ENCODE peak calls at places on chromosome 5, in ten cellular contexts. One of them, this sample, is unnamed.

GRCh38 chr5:6827815-6828214 is 114.6 kb downstream of the TENT4A start:
- DNase-seq in fibroblast of lung: no peak
- DNase-seq in mammary epithelial cell: no peak
- DNase-seq in HCT116: no peak
- DNase-seq in A549: no peak
- DNase-seq in IMR-90: no peak
- DNase-seq in OCI-LY7: no peak
- DNase-seq in neural progenitor cell: no peak
- DNase-seq in GM23248: no peak
- DNase-seq in neuronal stem cell: no peak
- DNase-seq in this sample: no peak

GRCh38 chr5:132024117-132024435 is 12.6 kb upstream of the ACSL6 start:
- DNase-seq in OCI-LY7: no peak
- DNase-seq in neuronal stem cell: no peak
- DNase-seq in IMR-90: no peak
- DNase-seq in neural progenitor cell: no peak
- DNase-seq in fibroblast of lung: no peak
- DNase-seq in HCT116: no peak
- DNase-seq in mammary epithelial cell: no peak
- DNase-seq in GM23248: no peak
- DNase-seq in A549: no peak
- DNase-seq in this sample: no peak

GRCh38 chr5:147193123-147193522 is 41.7 kb upstream of the STK32A start:
- DNase-seq in mammary epithelial cell: no peak
- DNase-seq in neural progenitor cell: no peak
- DNase-seq in IMR-90: no peak
- DNase-seq in fibroblast of lung: no peak
- DNase-seq in GM23248: no peak
- DNase-seq in HCT116: no peak
- DNase-seq in OCI-LY7: no peak
- DNase-seq in A549: no peak
- DNase-seq in neuronal stem cell: no peak
- DNase-seq in this sample: no peak

GRCh38 chr5:80937591-80937990 is 22.6 kb upstream of the RASGRF2 start:
- DNase-seq in A549: peak
- DNase-seq in IMR-90: peak
- DNase-seq in neural progenitor cell: no peak
- DNase-seq in HCT116: no peak
- DNase-seq in neuronal stem cell: no peak
- DNase-seq in mammary epithelial cell: no peak
- DNase-seq in OCI-LY7: no peak
- DNase-seq in fibroblast of lung: peak
- DNase-seq in GM23248: peak
- DNase-seq in this sample: no peak

GRCh38 chr5:114201332-114201731 is 160.5 kb upstream of the KCNN2 start:
- DNase-seq in GM23248: no peak
- DNase-seq in IMR-90: no peak
- DNase-seq in neuronal stem cell: no peak
- DNase-seq in A549: no peak
- DNase-seq in mammary epithelial cell: no peak
- DNase-seq in HCT116: no peak
- DNase-seq in fibroblast of lung: no peak
- DNase-seq in OCI-LY7: no peak
- DNase-seq in neural progenitor cell: no peak
- DNase-seq in this sample: no peak

GRCh38 chr5:178462846-178463245 is 127.3 kb downstream of the COL23A1 start:
- DNase-seq in A549: no peak
- DNase-seq in GM23248: no peak
- DNase-seq in mammary epithelial cell: no peak
- DNase-seq in IMR-90: no peak
- DNase-seq in neuronal stem cell: no peak
- DNase-seq in fibroblast of lung: no peak
- DNase-seq in HCT116: no peak
- DNase-seq in OCI-LY7: no peak
- DNase-seq in neural progenitor cell: no peak
- DNase-seq in this sample: peak

GRCh38 chr5:179668404-179668803 is 12.4 kb downstream of the CBY3 start:
- DNase-seq in OCI-LY7: peak
- DNase-seq in neuronal stem cell: peak
- DNase-seq in HCT116: peak
- DNase-seq in mammary epithelial cell: peak
- DNase-seq in fibroblast of lung: peak
- DNase-seq in A549: peak
- DNase-seq in GM23248: peak
- DNase-seq in neural progenitor cell: peak
- DNase-seq in IMR-90: peak
- DNase-seq in this sample: peak

GRCh38 chr5:137636846-137637515 is 98.9 kb downstream of the KLHL3 start:
- DNase-seq in OCI-LY7: no peak
- DNase-seq in HCT116: no peak
- DNase-seq in neuronal stem cell: no peak
- DNase-seq in IMR-90: no peak
- DNase-seq in fibroblast of lung: no peak
- DNase-seq in A549: no peak
- DNase-seq in mammary epithelial cell: no peak
- DNase-seq in neural progenitor cell: no peak
- DNase-seq in GM23248: no peak
- DNase-seq in this sample: no peak

GRCh38 chr5:75623846-75624245 is 12.6 kb downstream of the ANKDD1B start:
- DNase-seq in OCI-LY7: no peak
- DNase-seq in GM23248: no peak
- DNase-seq in HCT116: no peak
- DNase-seq in A549: peak
- DNase-seq in neuronal stem cell: no peak
- DNase-seq in mammary epithelial cell: no peak
- DNase-seq in IMR-90: peak
- DNase-seq in neural progenitor cell: no peak
- DNase-seq in fibroblast of lung: peak
- DNase-seq in this sample: no peak

GRCh38 chr5:173890195-173890951 is 2.2 kb downstream of the CPEB4 start:
- DNase-seq in GM23248: peak
- DNase-seq in IMR-90: peak
- DNase-seq in neuronal stem cell: no peak
- DNase-seq in HCT116: no peak
- DNase-seq in A549: peak
- DNase-seq in fibroblast of lung: no peak
- DNase-seq in neural progenitor cell: peak
- DNase-seq in OCI-LY7: peak
- DNase-seq in mammary epithelial cell: no peak
- DNase-seq in this sample: peak

GRCh38 chr5:17882760-17883488 is 248.7 kb downstream of the TAF11L14 start:
- DNase-seq in IMR-90: no peak
- DNase-seq in GM23248: no peak
- DNase-seq in mammary epithelial cell: peak
- DNase-seq in fibroblast of lung: no peak
- DNase-seq in OCI-LY7: no peak
- DNase-seq in HCT116: no peak
- DNase-seq in neuronal stem cell: no peak
- DNase-seq in A549: peak
- DNase-seq in neural progenitor cell: peak
- DNase-seq in this sample: peak

GRCh38 chr5:88190106-88190834 is 78.4 kb downstream of the TMEM161B start:
- DNase-seq in mammary epithelial cell: no peak
- DNase-seq in IMR-90: no peak
- DNase-seq in A549: peak
- DNase-seq in OCI-LY7: no peak
- DNase-seq in neural progenitor cell: peak
- DNase-seq in HCT116: no peak
- DNase-seq in neuronal stem cell: no peak
- DNase-seq in GM23248: no peak
- DNase-seq in fibroblast of lung: no peak
- DNase-seq in this sample: no peak

GRCh38 chr5:147234098-147234824 is 565 bp upstream of the STK32A start:
- DNase-seq in IMR-90: no peak
- DNase-seq in HCT116: no peak
- DNase-seq in A549: no peak
- DNase-seq in neuronal stem cell: no peak
- DNase-seq in OCI-LY7: no peak
- DNase-seq in mammary epithelial cell: no peak
- DNase-seq in fibroblast of lung: no peak
- DNase-seq in neural progenitor cell: peak
- DNase-seq in GM23248: peak
- DNase-seq in this sample: no peak

GRCh38 chr5:6483880-6484382 is 35.3 kb downstream of the UBE2QL1 start:
- DNase-seq in mammary epithelial cell: no peak
- DNase-seq in HCT116: no peak
- DNase-seq in neural progenitor cell: no peak
- DNase-seq in A549: no peak
- DNase-seq in GM23248: no peak
- DNase-seq in IMR-90: no peak
- DNase-seq in OCI-LY7: no peak
- DNase-seq in neuronal stem cell: no peak
- DNase-seq in fibroblast of lung: no peak
- DNase-seq in this sample: no peak

GRCh38 chr5:33937700-33938506 is 1.7 kb downstream of the RXFP3 start:
- DNase-seq in OCI-LY7: no peak
- DNase-seq in A549: no peak
- DNase-seq in neuronal stem cell: no peak
- DNase-seq in GM23248: no peak
- DNase-seq in IMR-90: no peak
- DNase-seq in fibroblast of lung: no peak
- DNase-seq in mammary epithelial cell: no peak
- DNase-seq in neural progenitor cell: no peak
- DNase-seq in HCT116: no peak
- DNase-seq in this sample: peak
- H3K4me2 ChIP-seq in OCI-LY7: no peak
- H3K4me2 ChIP-seq in A549: no peak
- H3K4me2 ChIP-seq in neuronal stem cell: no peak
- H3K4me2 ChIP-seq in GM23248: no peak
- H3K4me2 ChIP-seq in IMR-90: no peak
- H3K4me2 ChIP-seq in fibroblast of lung: no peak
- H3K4me2 ChIP-seq in mammary epithelial cell: no peak
- H3K4me2 ChIP-seq in neural progenitor cell: no peak
- H3K4me2 ChIP-seq in HCT116: no peak
- H3K4me2 ChIP-seq in this sample: no peak

DNA sequence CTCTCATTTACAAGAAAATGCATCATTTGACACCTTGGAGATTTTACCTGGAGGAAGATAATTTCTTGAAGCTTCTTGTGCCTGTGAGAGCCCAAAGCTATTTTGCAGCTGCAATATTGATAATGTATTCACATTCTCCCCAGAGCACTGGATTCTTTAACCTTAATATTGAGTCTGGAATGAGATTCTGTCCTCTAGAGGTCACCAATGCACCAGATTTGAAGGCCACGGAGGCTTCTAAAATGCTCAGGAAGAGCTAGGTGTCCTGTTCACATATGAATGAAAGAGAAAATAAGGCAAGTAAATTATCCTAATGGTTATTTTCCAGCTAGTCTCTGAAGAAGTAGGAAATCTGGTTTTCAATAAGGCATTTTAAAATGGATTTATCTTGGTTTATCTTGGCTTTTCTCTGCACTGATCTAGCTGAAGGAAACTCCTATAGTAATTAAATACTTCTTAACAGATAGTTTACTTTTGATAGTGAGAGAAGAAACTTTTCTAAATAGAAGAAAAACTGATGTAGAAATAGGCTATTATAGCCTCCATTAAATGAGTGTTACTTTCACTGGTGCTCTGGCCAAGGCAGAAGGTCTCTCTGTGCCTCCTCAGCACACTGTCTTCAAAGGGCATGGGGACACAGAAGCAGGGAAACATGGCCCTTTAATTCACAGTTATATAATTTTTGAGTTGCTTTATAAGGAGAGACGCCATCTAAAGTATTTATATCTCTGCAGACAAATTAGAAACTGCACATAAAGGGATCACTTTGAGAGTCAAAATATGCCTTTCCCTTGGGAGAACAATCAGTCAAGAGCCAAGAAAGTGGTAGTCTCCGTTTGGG is 297.0 kb upstream of the ACTBL2 start:
- DNase-seq in GM23248: peak
- DNase-seq in neuronal stem cell: peak
- DNase-seq in fibroblast of lung: peak
- DNase-seq in IMR-90: peak
- DNase-seq in neural progenitor cell: peak
- DNase-seq in A549: peak
- DNase-seq in HCT116: peak
- DNase-seq in mammary epithelial cell: peak
- DNase-seq in OCI-LY7: peak
- DNase-seq in this sample: peak
- H3K4me2 ChIP-seq in GM23248: no peak
- H3K4me2 ChIP-seq in neuronal stem cell: no peak
- H3K4me2 ChIP-seq in fibroblast of lung: no peak
- H3K4me2 ChIP-seq in IMR-90: no peak
- H3K4me2 ChIP-seq in neural progenitor cell: no peak
- H3K4me2 ChIP-seq in A549: peak
- H3K4me2 ChIP-seq in HCT116: no peak
- H3K4me2 ChIP-seq in mammary epithelial cell: peak
- H3K4me2 ChIP-seq in OCI-LY7: no peak
- H3K4me2 ChIP-seq in this sample: peak

GRCh38 chr5:134889335-134889734 is 15.2 kb downstream of the TXNDC15 start:
- DNase-seq in OCI-LY7: no peak
- DNase-seq in fibroblast of lung: no peak
- DNase-seq in GM23248: no peak
- DNase-seq in HCT116: no peak
- DNase-seq in IMR-90: no peak
- DNase-seq in A549: no peak
- DNase-seq in mammary epithelial cell: no peak
- DNase-seq in neural progenitor cell: no peak
- DNase-seq in neuronal stem cell: no peak
- DNase-seq in this sample: no peak

GRCh38 chr5:134891473-134891872 is 13.5 kb upstream of the PCBD2 start:
- DNase-seq in OCI-LY7: no peak
- DNase-seq in GM23248: no peak
- DNase-seq in mammary epithelial cell: no peak
- DNase-seq in neuronal stem cell: no peak
- DNase-seq in neural progenitor cell: no peak
- DNase-seq in fibroblast of lung: no peak
- DNase-seq in IMR-90: no peak
- DNase-seq in A549: no peak
- DNase-seq in HCT116: no peak
- DNase-seq in this sample: no peak

GRCh38 chr5:134892926-134893325 is 12.0 kb upstream of the PCBD2 start:
- DNase-seq in IMR-90: no peak
- DNase-seq in GM23248: no peak
- DNase-seq in fibroblast of lung: no peak
- DNase-seq in A549: no peak
- DNase-seq in OCI-LY7: no peak
- DNase-seq in HCT116: no peak
- DNase-seq in mammary epithelial cell: no peak
- DNase-seq in neural progenitor cell: no peak
- DNase-seq in neuronal stem cell: no peak
- DNase-seq in this sample: no peak

GRCh38 chr5:134893748-134894505 is 11.0 kb upstream of the PCBD2 start:
- DNase-seq in mammary epithelial cell: no peak
- DNase-seq in A549: no peak
- DNase-seq in neural progenitor cell: no peak
- DNase-seq in HCT116: no peak
- DNase-seq in neuronal stem cell: no peak
- DNase-seq in GM23248: no peak
- DNase-seq in OCI-LY7: no peak
- DNase-seq in fibroblast of lung: no peak
- DNase-seq in IMR-90: no peak
- DNase-seq in this sample: peak

GRCh38 chr5:134892282-134892681 is 12.6 kb upstream of the PCBD2 start:
- DNase-seq in fibroblast of lung: no peak
- DNase-seq in mammary epithelial cell: no peak
- DNase-seq in neuronal stem cell: no peak
- DNase-seq in neural progenitor cell: no peak
- DNase-seq in IMR-90: no peak
- DNase-seq in GM23248: no peak
- DNase-seq in HCT116: no peak
- DNase-seq in A549: no peak
- DNase-seq in OCI-LY7: no peak
- DNase-seq in this sample: no peak
- H3K4me2 ChIP-seq in fibroblast of lung: no peak
- H3K4me2 ChIP-seq in mammary epithelial cell: no peak
- H3K4me2 ChIP-seq in neuronal stem cell: no peak
- H3K4me2 ChIP-seq in neural progenitor cell: no peak
- H3K4me2 ChIP-seq in IMR-90: no peak
- H3K4me2 ChIP-seq in GM23248: no peak
- H3K4me2 ChIP-seq in HCT116: no peak
- H3K4me2 ChIP-seq in A549: no peak
- H3K4me2 ChIP-seq in OCI-LY7: no peak
- H3K4me2 ChIP-seq in this sample: no peak

GRCh38 chr5:158884827-158885512 is 214.7 kb downstream of the EBF1 start:
- DNase-seq in neuronal stem cell: no peak
- DNase-seq in mammary epithelial cell: no peak
- DNase-seq in OCI-LY7: peak
- DNase-seq in A549: no peak
- DNase-seq in fibroblast of lung: no peak
- DNase-seq in neural progenitor cell: no peak
- DNase-seq in HCT116: no peak
- DNase-seq in IMR-90: no peak
- DNase-seq in GM23248: no peak
- DNase-seq in this sample: no peak
- H3K4me2 ChIP-seq in neuronal stem cell: no peak
- H3K4me2 ChIP-seq in mammary epithelial cell: no peak
- H3K4me2 ChIP-seq in OCI-LY7: peak
- H3K4me2 ChIP-seq in A549: no peak
- H3K4me2 ChIP-seq in fibroblast of lung: no peak
- H3K4me2 ChIP-seq in neural progenitor cell: no peak
- H3K4me2 ChIP-seq in HCT116: no peak
- H3K4me2 ChIP-seq in IMR-90: no peak
- H3K4me2 ChIP-seq in GM23248: no peak
- H3K4me2 ChIP-seq in this sample: no peak